ENCODE peak calls at places on chromosomes 12 and 14, in six cellular contexts. O is A673, U is ACHN, B is germinal center, P is GM23338, X is adipocyte. J is an unnamed sample.

GRCh38 chr12:42421844-42422779 is 96.1 kb downstream of the PPHLN1 start:
- DNase-seq in U (no peak), X (peak; percentile 84), P (no peak), O (no peak), B (no peak), J (no peak)

GRCh38 chr14:74275265-74275841 is 27.4 kb downstream of the ABCD4 start:
- DNase-seq in B (no peak), O (peak; percentile 78), P (no peak), X (peak; percentile 63), U (no peak), J (peak; percentile 88)

GRCh38 chr12:113891737-113892520 is 74.2 kb downstream of the RBM19 start:
- DNase-seq in U (no peak), B (no peak), X (no peak), O (no peak), P (no peak), J (no peak)

GRCh38 chr12:100827901-100828520 is 33.4 kb downstream of the ANO4 start:
- DNase-seq in U (peak; percentile 75), O (peak; percentile 67), X (peak; percentile 74), B (no peak), P (peak; percentile 71), J (peak; percentile 82)

GRCh38 chr12:57166971-57167371 is 19.6 kb upstream of the LRP1-AS start:
- DNase-seq in X (peak; percentile 42), O (no peak), P (no peak), B (no peak), U (peak; percentile 76), J (no peak)

GRCh38 chr12:132428872-132429121 is 61.2 kb upstream of the FBRSL1 start:
- DNase-seq in O (no peak), U (no peak), P (no peak), B (no peak), X (no peak), J (peak; percentile 84)

GRCh38 chr14:57846631-57847030 is 19.3 kb downstream of the SLC35F4 start:
- DNase-seq in P (no peak), B (no peak), O (no peak), X (peak; percentile 10), U (no peak), J (no peak)

GRCh38 chr12:122614839-122615238 is 87.8 kb downstream of the KNTC1 start:
- DNase-seq in P (no peak), X (peak; percentile 47), O (no peak), B (no peak), U (no peak), J (no peak)

GRCh38 chr12:62689042-62689839 is 222.6 kb downstream of the MON2 start:
- DNase-seq in P (no peak), B (no peak), O (no peak), X (no peak), U (no peak), J (no peak)

GRCh38 chr12:95473440-95473946 is 459 bp upstream of the METAP2 start:
- DNase-seq in X (peak; percentile 76), B (peak; percentile 48), U (peak; percentile 66), P (peak; percentile 43), O (peak; percentile 70), J (peak; percentile 70)

GRCh38 chr12:153080-153746 is 60.7 kb downstream of the SLC6A12 start:
- DNase-seq in U (peak; percentile 86), B (peak; percentile 72), X (peak; percentile 29), P (peak; percentile 90), O (peak; percentile 67), J (peak; percentile 88)

GRCh38 chr12:12736759-12737676 is 19.9 kb downstream of the CDKN1B start:
- DNase-seq in O (peak; percentile 59), U (peak; percentile 76), P (peak; percentile 75), B (peak; percentile 42), X (peak; percentile 78), J (peak; percentile 35)

GRCh38 chr12:94970560-94970959 is 32.9 kb downstream of the NDUFA12 start:
- DNase-seq in X (no peak), O (no peak), U (no peak), P (no peak), B (no peak), J (no peak)

GRCh38 chr12:10001141-10001778 is 2.3 kb upstream of the CLEC1B start:
- DNase-seq in P (no peak), X (peak; percentile 16), O (no peak), B (no peak), U (no peak), J (no peak)

GRCh38 chr14:101368629-101369028 is 192.7 kb upstream of the DIO3 start:
- DNase-seq in O (no peak), X (no peak), P (no peak), U (no peak), B (no peak), J (no peak)

GRCh38 chr14:59028476-59029202 is 159.8 kb upstream of the DAAM1 start:
- DNase-seq in X (peak; percentile 92), B (peak; percentile 23), U (peak; percentile 79), O (peak; percentile 75), P (peak; percentile 71), J (peak; percentile 98)

GRCh38 chr12:93616584-93617101 is 44.2 kb downstream of the SOCS2 start:
- DNase-seq in B (no peak), X (no peak), U (no peak), O (no peak), P (peak; percentile 75), J (no peak)

GRCh38 chr14:52730708-52731111 is 744 bp downstream of the STYX start:
- DNase-seq in O (peak; percentile 43), U (peak; percentile 46), X (no peak), B (no peak), P (no peak), J (no peak)

GRCh38 chr14:35878272-35879140 is 52.4 kb downstream of the BRMS1L start:
- DNase-seq in X (peak; percentile 85), O (peak; percentile 80), B (no peak), U (peak; percentile 57), P (no peak), J (peak; percentile 76)

GRCh38 chr12:120698677-120699076 is 11.6 kb upstream of the UNC119B start:
- DNase-seq in P (no peak), X (no peak), U (no peak), B (no peak), O (no peak), J (no peak)

GRCh38 chr12:27498761-27499160 is 25.2 kb upstream of the PPFIBP1 start:
- DNase-seq in O (peak; percentile 44), X (no peak), P (no peak), U (no peak), B (no peak), J (peak; percentile 71)

GRCh38 chr14:55129086-55129427 is at the start of gene LGALS3:
- DNase-seq in P (peak; percentile 78), O (no peak), X (peak; percentile 92), B (no peak), U (peak; percentile 77), J (peak; percentile 62)

GRCh38 chr14:91985008-91985407 is 37.5 kb upstream of the FBLN5 start:
- DNase-seq in U (peak; percentile 67), X (no peak), P (no peak), O (no peak), B (no peak), J (no peak)

GRCh38 chr14:23438130-23438893 is 2.9 kb upstream of the MYH7 start:
- DNase-seq in O (no peak), U (no peak), P (no peak), X (no peak), B (no peak), J (no peak)

GRCh38 chr12:15336772-15337553 is 14.7 kb downstream of the PTPRO start:
- DNase-seq in X (peak; percentile 27), O (peak; percentile 8), P (no peak), U (peak; percentile 97), B (no peak), J (no peak)

GRCh38 chr12:12705833-12706520 is 10.0 kb upstream of the GPR19 start:
- DNase-seq in U (no peak), O (peak; percentile 43), B (no peak), P (no peak), X (no peak), J (peak; percentile 23)

GRCh38 chr12:123223241-123223668 is 9.7 kb downstream of the MPHOSPH9 start:
- DNase-seq in P (no peak), X (no peak), O (no peak), B (no peak), U (no peak), J (no peak)

GRCh38 chr12:62166525-62166924 is 93.7 kb upstream of the USP15 start:
- DNase-seq in X (peak; percentile 82), U (no peak), P (no peak), B (no peak), O (no peak), J (no peak)

GRCh38 chr12:1644523-1645438 is 15.8 kb downstream of the WNT5B start:
- DNase-seq in O (peak; percentile 67), X (peak; percentile 57), B (no peak), U (no peak), P (no peak), J (peak; percentile 93)

J was measured in NCI-H69.